ENCODE peak calls at places on chromosome 12, in five cellular contexts. S is PC-9, D is AG09309, G is left lung, L is heart right ventricle. K is an unnamed sample.

GRCh38 chr12:131104464-131105350 is 151.0 kb downstream of the ADGRD1 start:
- DNase-seq in S (peak), D (no peak), G (peak), L (peak), K (peak)

GRCh38 chr12:52713960-52714886 is 10.9 kb upstream of the KRT77 start:
- DNase-seq in S (no peak), D (no peak), G (peak), L (no peak), K (no peak)

GRCh38 chr12:124461851-124462623 is 105.4 kb downstream of the NCOR2 start:
- DNase-seq in S (no peak), D (no peak), G (peak), L (no peak), K (no peak)

GRCh38 chr12:104263026-104263425 is 40.5 kb upstream of the EID3 start:
- DNase-seq in S (no peak), D (no peak), G (no peak), L (no peak), K (no peak)

GRCh38 chr12:54356951-54357356 is 7.3 kb downstream of the GPR84 start:
- DNase-seq in S (no peak), D (no peak), G (no peak), L (no peak), K (no peak)

GRCh38 chr12:122366685-122367475 is 55.6 kb downstream of the CLIP1 start:
- DNase-seq in S (peak), D (peak), G (no peak), L (no peak), K (no peak)

GRCh38 chr12:105523164-105524057 is 192.9 kb downstream of the C12orf75 start:
- DNase-seq in S (peak), D (peak), G (peak), L (peak), K (peak)

GRCh38 chr12:98828802-98829600 is 183.9 kb downstream of the APAF1 start:
- DNase-seq in S (no peak), D (no peak), G (no peak), L (no peak), K (no peak)

GRCh38 chr12:120997448-120997847 is 18.8 kb downstream of the C12orf43 start:
- DNase-seq in S (no peak), D (no peak), G (no peak), L (no peak), K (no peak)

GRCh38 chr12:59736786-59737185 is 141.0 kb downstream of the SLC16A7 start:
- DNase-seq in S (peak), D (peak), G (no peak), L (no peak), K (peak)

GRCh38 chr12:100688451-100688864 is 106.1 kb upstream of the ANO4 start:
- DNase-seq in S (no peak), D (no peak), G (no peak), L (no peak), K (no peak)

GRCh38 chr12:3168775-3169221 is 91.6 kb downstream of the TSPAN9 start:
- DNase-seq in S (peak), D (peak), G (no peak), L (no peak), K (peak)

GRCh38 chr12:67766370-67766769 is 117.8 kb downstream of the DYRK2 start:
- DNase-seq in S (peak), D (peak), G (no peak), L (no peak), K (no peak)

GRCh38 chr12:90520002-90520734 is 434.8 kb downstream of the CCER1 start:
- DNase-seq in S (no peak), D (no peak), G (no peak), L (no peak), K (no peak)

GRCh38 chr12:129049917-129050316 is 196.6 kb downstream of the GLT1D1 start:
- DNase-seq in S (no peak), D (no peak), G (no peak), L (no peak), K (no peak)

GRCh38 chr12:31557707-31558106 is 33.2 kb downstream of the DENND5B start:
- DNase-seq in S (no peak), D (no peak), G (no peak), L (no peak), K (no peak)

GRCh38 chr12:31560516-31560915 is 30.4 kb downstream of the DENND5B start:
- DNase-seq in S (no peak), D (no peak), G (no peak), L (no peak), K (no peak)

GRCh38 chr12:31562594-31563328 is 28.2 kb downstream of the DENND5B start:
- DNase-seq in S (no peak), D (no peak), G (no peak), L (no peak), K (no peak)

GRCh38 chr12:31558521-31558920 is 32.4 kb downstream of the DENND5B start:
- DNase-seq in S (no peak), D (no peak), G (no peak), L (no peak), K (no peak)
- H3K4me3 ChIP-seq in S (no peak), D (no peak), G (no peak), L (no peak), K (no peak)

GRCh38 chr12:114671321-114671663 is 12.7 kb downstream of the TBX3 start:
- DNase-seq in S (no peak), D (no peak), G (no peak), L (no peak), K (peak)
- H3K4me3 ChIP-seq in S (no peak), D (peak), G (no peak), L (no peak), K (peak)

GRCh38 chr12:6199211-6199530 is 1.0 kb upstream of the CD9 start:
- DNase-seq in S (no peak), D (no peak), G (peak), L (no peak), K (no peak)
- H3K4me3 ChIP-seq in S (no peak), D (no peak), G (peak), L (peak), K (no peak)

GRCh38 chr12:6925239-6925542 is 2.6 kb upstream of the ATN1 start:
- DNase-seq in S (no peak), D (no peak), G (no peak), L (no peak), K (no peak)
- H3K4me3 ChIP-seq in S (peak), D (no peak), G (peak), L (no peak), K (no peak)

DNA sequence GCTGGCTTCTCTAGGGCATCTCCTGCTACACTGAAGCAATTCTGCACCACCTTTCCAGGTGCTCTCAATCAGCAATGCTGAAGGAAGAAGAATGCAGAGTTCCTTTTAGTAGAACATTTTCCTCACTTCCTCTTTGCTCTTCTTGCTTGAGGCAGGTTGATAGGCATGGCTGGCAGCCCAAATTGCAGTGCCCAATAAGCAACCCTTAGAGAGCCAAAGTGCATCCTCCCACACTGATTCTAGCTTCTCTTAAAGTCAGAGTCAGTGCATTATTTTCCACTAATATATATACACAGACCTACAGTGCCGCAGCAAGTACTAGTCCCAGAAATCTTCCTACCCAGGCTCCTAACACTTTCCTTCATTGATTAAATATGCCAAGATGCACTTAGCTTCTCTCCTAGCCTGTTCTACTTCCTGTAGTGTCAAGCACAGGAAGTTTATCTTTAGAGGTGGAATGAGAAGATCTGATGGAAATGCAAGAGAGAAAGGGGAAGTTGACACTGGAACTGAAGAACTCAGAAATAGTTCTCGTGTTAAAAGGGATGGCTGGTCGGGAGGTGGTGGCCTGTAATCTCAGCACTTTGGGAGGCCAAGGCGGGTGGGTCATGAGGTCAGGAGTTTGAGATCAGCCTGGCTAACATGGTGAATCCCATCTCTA is 132.7 kb downstream of the SSPN start:
- DNase-seq in S (no peak), D (no peak), G (no peak), L (no peak), K (no peak)
- H3K4me3 ChIP-seq in S (no peak), D (no peak), G (no peak), L (no peak), K (no peak)

GRCh38 chr12:47078733-47079364 is 572 bp upstream of the PCED1B start:
- DNase-seq in S (no peak), D (no peak), G (no peak), L (no peak), K (no peak)
- H3K4me3 ChIP-seq in S (peak), D (peak), G (peak), L (peak), K (no peak)

GRCh38 chr12:62793256-62794217 is 141.4 kb downstream of the PPM1H start:
- DNase-seq in S (peak), D (peak), G (peak), L (peak), K (peak)
- H3K4me3 ChIP-seq in S (no peak), D (no peak), G (no peak), L (no peak), K (no peak)

DNA sequence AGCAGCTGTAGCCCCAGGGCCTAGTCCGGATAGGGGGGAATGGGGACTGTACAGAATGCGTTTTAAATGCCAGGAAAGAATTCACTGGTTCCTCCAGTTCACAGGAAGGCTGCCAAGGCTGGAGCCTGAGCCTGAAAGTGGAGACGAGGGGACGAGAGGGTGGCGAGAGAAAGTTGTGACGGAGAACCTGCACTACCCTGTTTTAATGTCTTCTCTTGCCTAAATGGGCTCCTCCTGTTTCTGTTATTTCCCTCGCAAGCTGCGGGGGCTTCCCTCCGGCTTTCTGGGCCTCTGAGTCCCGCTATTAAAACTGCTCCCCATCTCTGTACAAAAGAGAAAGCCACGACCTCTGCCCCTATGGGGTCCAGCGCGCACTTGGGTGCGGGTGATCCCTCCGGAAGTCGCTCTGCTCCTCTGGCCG is 4.5 kb downstream of the C1QL4 start:
- DNase-seq in S (no peak), D (no peak), G (no peak), L (no peak), K (no peak)
- H3K4me3 ChIP-seq in S (no peak), D (no peak), G (no peak), L (no peak), K (no peak)